ENCODE peak calls at places on chromosome 10, in seven cellular contexts. One of them, this sample, is unnamed. For H3K4me1, the result is how much of the 10 kb centered on the place peaks cover.

GRCh38 chr10:11237571-11237970 is 219.9 kb downstream of the CELF2 start:
- DNase-seq in transverse colon: no peak
- DNase-seq in HepG2: no peak
- DNase-seq in HCT116: no peak
- DNase-seq in sigmoid colon: no peak
- DNase-seq in GM12878: no peak
- DNase-seq in K562: no peak
- DNase-seq in this sample: no peak

GRCh38 chr10:42707229-42707628 is 68.9 kb upstream of the ZNF33B start:
- DNase-seq in HCT116: no peak
- DNase-seq in HepG2: no peak
- DNase-seq in GM12878: no peak
- DNase-seq in K562: no peak
- DNase-seq in transverse colon: no peak
- DNase-seq in sigmoid colon: no peak
- DNase-seq in this sample: no peak

GRCh38 chr10:17216901-17217395 is 11.1 kb upstream of the VIM start:
- DNase-seq in GM12878: no peak
- DNase-seq in transverse colon: no peak
- DNase-seq in K562: no peak
- DNase-seq in HepG2: no peak
- DNase-seq in HCT116: no peak
- DNase-seq in sigmoid colon: no peak
- DNase-seq in this sample: no peak

GRCh38 chr10:123897146-123897545 is 5.5 kb upstream of the CPXM2 start:
- DNase-seq in sigmoid colon: no peak
- DNase-seq in transverse colon: no peak
- DNase-seq in HepG2: no peak
- DNase-seq in HCT116: no peak
- DNase-seq in K562: no peak
- DNase-seq in GM12878: no peak
- DNase-seq in this sample: no peak

GRCh38 chr10:129455625-129456024 is 11.4 kb upstream of the MGMT start:
- DNase-seq in K562: no peak
- DNase-seq in sigmoid colon: no peak
- DNase-seq in HepG2: no peak
- DNase-seq in GM12878: no peak
- DNase-seq in transverse colon: no peak
- DNase-seq in HCT116: no peak
- DNase-seq in this sample: no peak

GRCh38 chr10:63058236-63058635 is 74.9 kb upstream of the NRBF2 start:
- DNase-seq in HCT116: no peak
- DNase-seq in GM12878: no peak
- DNase-seq in transverse colon: no peak
- DNase-seq in K562: no peak
- DNase-seq in sigmoid colon: no peak
- DNase-seq in HepG2: no peak
- DNase-seq in this sample: no peak

GRCh38 chr10:12214093-12214492 is 18.1 kb downstream of the CDC123 start:
- DNase-seq in K562: no peak
- DNase-seq in sigmoid colon: no peak
- DNase-seq in GM12878: no peak
- DNase-seq in transverse colon: peak
- DNase-seq in HCT116: no peak
- DNase-seq in HepG2: no peak
- DNase-seq in this sample: no peak

GRCh38 chr10:126092806-126093205 is 196.4 kb downstream of the FANK1 start:
- DNase-seq in sigmoid colon: no peak
- DNase-seq in K562: no peak
- DNase-seq in transverse colon: no peak
- DNase-seq in HCT116: no peak
- DNase-seq in HepG2: no peak
- DNase-seq in GM12878: no peak
- DNase-seq in this sample: no peak

GRCh38 chr10:74000892-74001669 is 3.2 kb downstream of the VCL start:
- DNase-seq in GM12878: no peak
- DNase-seq in sigmoid colon: no peak
- DNase-seq in K562: no peak
- DNase-seq in HepG2: no peak
- DNase-seq in HCT116: no peak
- DNase-seq in transverse colon: no peak
- DNase-seq in this sample: no peak

GRCh38 chr10:30542001-30542861 is 87.3 kb downstream of the LYZL2 start:
- DNase-seq in HepG2: peak
- DNase-seq in sigmoid colon: no peak
- DNase-seq in K562: peak
- DNase-seq in HCT116: no peak
- DNase-seq in GM12878: no peak
- DNase-seq in transverse colon: no peak
- DNase-seq in this sample: no peak

GRCh38 chr10:105647354-105647753 is 1006.3 kb downstream of the SORCS3 start:
- DNase-seq in HCT116: no peak
- DNase-seq in sigmoid colon: no peak
- DNase-seq in HepG2: no peak
- DNase-seq in GM12878: no peak
- DNase-seq in transverse colon: peak
- DNase-seq in K562: no peak
- DNase-seq in this sample: no peak

GRCh38 chr10:43000651-43001426 is 76.0 kb upstream of the RET start:
- DNase-seq in HCT116: no peak
- DNase-seq in GM12878: no peak
- DNase-seq in K562: no peak
- DNase-seq in HepG2: no peak
- DNase-seq in transverse colon: no peak
- DNase-seq in sigmoid colon: no peak
- DNase-seq in this sample: no peak

GRCh38 chr10:115857856-115858255 is 415.1 kb downstream of the GFRA1 start:
- DNase-seq in GM12878: no peak
- DNase-seq in HepG2: no peak
- DNase-seq in sigmoid colon: no peak
- DNase-seq in K562: no peak
- DNase-seq in transverse colon: no peak
- DNase-seq in HCT116: no peak
- DNase-seq in this sample: no peak

GRCh38 chr10:31317171-31317570 is 1.8 kb upstream of the ZEB1 start:
- DNase-seq in HepG2: no peak
- DNase-seq in transverse colon: no peak
- DNase-seq in HCT116: no peak
- DNase-seq in K562: no peak
- DNase-seq in sigmoid colon: no peak
- DNase-seq in GM12878: no peak
- DNase-seq in this sample: no peak

GRCh38 chr10:32207544-32207943 is 139.4 kb downstream of the EPC1 start:
- DNase-seq in sigmoid colon: no peak
- DNase-seq in K562: peak
- DNase-seq in transverse colon: peak
- DNase-seq in HepG2: peak
- DNase-seq in HCT116: peak
- DNase-seq in GM12878: no peak
- DNase-seq in this sample: peak

GRCh38 chr10:26467639-26468038 is 29.5 kb downstream of the APBB1IP start:
- DNase-seq in GM12878: no peak
- DNase-seq in sigmoid colon: no peak
- DNase-seq in HCT116: no peak
- DNase-seq in HepG2: no peak
- DNase-seq in transverse colon: no peak
- DNase-seq in K562: no peak
- DNase-seq in this sample: no peak

GRCh38 chr10:26464632-26465280 is 26.6 kb downstream of the APBB1IP start:
- DNase-seq in transverse colon: no peak
- DNase-seq in HCT116: no peak
- DNase-seq in HepG2: no peak
- DNase-seq in sigmoid colon: no peak
- DNase-seq in K562: no peak
- DNase-seq in GM12878: no peak
- DNase-seq in this sample: no peak

GRCh38 chr10:26468691-26469090 is 30.6 kb downstream of the APBB1IP start:
- DNase-seq in sigmoid colon: no peak
- DNase-seq in GM12878: no peak
- DNase-seq in transverse colon: peak
- DNase-seq in K562: no peak
- DNase-seq in HepG2: no peak
- DNase-seq in HCT116: no peak
- DNase-seq in this sample: no peak

GRCh38 chr10:26472440-26472778 is 34.3 kb downstream of the APBB1IP start:
- DNase-seq in K562: no peak
- DNase-seq in sigmoid colon: no peak
- DNase-seq in HCT116: no peak
- DNase-seq in GM12878: no peak
- DNase-seq in HepG2: no peak
- DNase-seq in transverse colon: no peak
- DNase-seq in this sample: no peak

DNA sequence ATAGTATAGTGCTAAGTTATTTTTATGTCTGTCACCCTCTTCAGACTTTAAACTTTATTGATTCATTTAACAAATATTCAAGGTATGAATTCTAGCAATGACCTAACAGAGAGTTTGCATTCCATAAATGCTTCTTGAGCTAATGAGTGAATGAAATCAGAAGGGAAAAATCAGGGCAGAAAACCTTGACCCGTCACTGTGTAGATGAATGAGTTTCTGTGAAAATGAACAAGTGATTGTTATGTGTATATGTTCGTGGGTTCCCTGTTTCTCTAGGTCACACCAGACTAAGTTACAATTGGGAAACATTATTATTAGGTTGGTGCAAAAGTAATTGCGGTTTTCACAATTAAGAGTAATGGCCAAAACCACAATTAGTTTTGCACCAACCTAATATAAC is 30.1 kb downstream of the APBB1IP start:
- DNase-seq in sigmoid colon: no peak
- DNase-seq in HCT116: no peak
- DNase-seq in HepG2: peak
- DNase-seq in K562: no peak
- DNase-seq in transverse colon: no peak
- DNase-seq in GM12878: no peak
- DNase-seq in this sample: no peak
- H3K4me1 ChIP-seq in sigmoid colon: under half
- H3K4me1 ChIP-seq in HCT116: under half
- H3K4me1 ChIP-seq in HepG2: under half
- H3K4me1 ChIP-seq in K562: under half
- H3K4me1 ChIP-seq in transverse colon: under half
- H3K4me1 ChIP-seq in GM12878: half or more
- H3K4me1 ChIP-seq in this sample: under half

GRCh38 chr10:44821290-44821689 is 89.8 kb upstream of the TMEM72 start:
- DNase-seq in GM12878: no peak
- DNase-seq in sigmoid colon: no peak
- DNase-seq in HCT116: no peak
- DNase-seq in HepG2: peak
- DNase-seq in K562: no peak
- DNase-seq in transverse colon: no peak
- DNase-seq in this sample: no peak

GRCh38 chr10:44824607-44825006 is 86.5 kb upstream of the TMEM72 start:
- DNase-seq in sigmoid colon: no peak
- DNase-seq in HCT116: no peak
- DNase-seq in transverse colon: no peak
- DNase-seq in HepG2: no peak
- DNase-seq in K562: no peak
- DNase-seq in GM12878: no peak
- DNase-seq in this sample: no peak

GRCh38 chr10:44822349-44822748 is 88.8 kb upstream of the TMEM72 start:
- DNase-seq in HepG2: no peak
- DNase-seq in transverse colon: no peak
- DNase-seq in GM12878: no peak
- DNase-seq in sigmoid colon: no peak
- DNase-seq in K562: no peak
- DNase-seq in HCT116: no peak
- DNase-seq in this sample: no peak

GRCh38 chr10:44820094-44820493 is 91.0 kb upstream of the TMEM72 start:
- DNase-seq in K562: no peak
- DNase-seq in GM12878: no peak
- DNase-seq in transverse colon: no peak
- DNase-seq in sigmoid colon: no peak
- DNase-seq in HepG2: no peak
- DNase-seq in HCT116: no peak
- DNase-seq in this sample: no peak

DNA sequence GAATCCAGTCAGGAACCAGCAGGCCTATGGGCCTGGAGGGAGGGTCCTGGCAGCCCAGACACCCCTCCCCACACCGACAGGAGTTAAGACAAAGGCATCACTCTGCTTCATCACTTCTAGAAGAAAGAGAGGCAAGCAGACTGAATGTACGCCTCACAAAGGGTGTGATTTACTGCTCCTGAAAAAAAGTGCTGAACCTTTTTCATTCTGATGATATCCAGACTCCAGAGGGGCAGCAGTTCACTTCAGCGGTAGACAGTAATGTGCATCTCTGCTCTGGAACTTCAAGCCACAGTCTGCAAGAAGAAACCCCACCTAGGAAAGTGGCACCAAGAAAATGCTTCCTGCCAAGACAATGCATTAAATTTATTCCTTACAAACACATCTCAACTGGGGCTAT is 88.1 kb upstream of the TMEM72 start:
- DNase-seq in HepG2: no peak
- DNase-seq in GM12878: no peak
- DNase-seq in sigmoid colon: no peak
- DNase-seq in HCT116: no peak
- DNase-seq in K562: no peak
- DNase-seq in transverse colon: no peak
- DNase-seq in this sample: no peak
- TF ChIP-seq POLR2A in HepG2: no peak
- TF ChIP-seq POLR2A in GM12878: no peak
- TF ChIP-seq POLR2A in sigmoid colon: no peak
- TF ChIP-seq POLR2A in HCT116: no peak
- TF ChIP-seq POLR2A in K562: no peak
- TF ChIP-seq POLR2A in transverse colon: no peak
- TF ChIP-seq POLR2A in this sample: no peak

GRCh38 chr10:110514848-110515247 is 17.1 kb downstream of the DUSP5 start:
- DNase-seq in sigmoid colon: no peak
- DNase-seq in K562: no peak
- DNase-seq in transverse colon: no peak
- DNase-seq in HepG2: no peak
- DNase-seq in GM12878: no peak
- DNase-seq in HCT116: no peak
- DNase-seq in this sample: no peak
- TF ChIP-seq POLR2AphosphoS5 in sigmoid colon: no peak
- TF ChIP-seq POLR2AphosphoS5 in K562: no peak
- TF ChIP-seq POLR2AphosphoS5 in transverse colon: no peak
- TF ChIP-seq POLR2AphosphoS5 in HepG2: no peak
- TF ChIP-seq POLR2AphosphoS5 in GM12878: peak
- TF ChIP-seq POLR2AphosphoS5 in HCT116: peak
- TF ChIP-seq POLR2AphosphoS5 in this sample: no peak

GRCh38 chr10:86665868-86666267 is 2.4 kb upstream of the LDB3 start:
- DNase-seq in K562: no peak
- DNase-seq in GM12878: no peak
- DNase-seq in transverse colon: no peak
- DNase-seq in sigmoid colon: no peak
- DNase-seq in HepG2: no peak
- DNase-seq in HCT116: no peak
- DNase-seq in this sample: no peak
- H3K4me1 ChIP-seq in K562: under half
- H3K4me1 ChIP-seq in GM12878: under half
- H3K4me1 ChIP-seq in transverse colon: under half
- H3K4me1 ChIP-seq in sigmoid colon: under half
- H3K4me1 ChIP-seq in HepG2: under half
- H3K4me1 ChIP-seq in HCT116: under half
- H3K4me1 ChIP-seq in this sample: under half

GRCh38 chr10:96720422-96721206 is at the start of gene PIK3AP1:
- DNase-seq in sigmoid colon: peak
- DNase-seq in HCT116: no peak
- DNase-seq in K562: peak
- DNase-seq in transverse colon: peak
- DNase-seq in GM12878: no peak
- DNase-seq in HepG2: no peak
- DNase-seq in this sample: no peak
- TF ChIP-seq POLR2A in sigmoid colon: no peak
- TF ChIP-seq POLR2A in HCT116: peak
- TF ChIP-seq POLR2A in K562: no peak
- TF ChIP-seq POLR2A in transverse colon: peak
- TF ChIP-seq POLR2A in GM12878: peak
- TF ChIP-seq POLR2A in HepG2: no peak
- TF ChIP-seq POLR2A in this sample: no peak

This sample was measured in prostate gland.